ENCODE peak calls at places on chromosomes 3 and 15, in eight cellular contexts. N is IMR-90, G is body of pancreas, O is tibial nerve, L is heart left ventricle, H is stomach, K is spleen, X is cardiac muscle cell. F is an unnamed sample. For H3K9me3, the result is how much of the 10 kb centered on the place peaks cover.

GRCh38 chr3:156675744-156676466 is 1.5 kb downstream of the TIPARP start:
- DNase-seq in G (peak), X (peak), N (peak), L (no peak), O (peak), H (peak), K (no peak), F (no peak)

GRCh38 chr15:90184119-90184785 is 16.9 kb upstream of the SEMA4B start:
- DNase-seq in G (peak), L (peak), N (no peak), O (peak), K (peak), H (peak), X (peak), F (no peak)

GRCh38 chr15:52114656-52115055 is 2.1 kb upstream of the BCL2L10 start:
- DNase-seq in K (no peak), N (no peak), X (no peak), H (no peak), L (no peak), G (no peak), O (no peak), F (no peak)

GRCh38 chr3:50273689-50274065 is 4.7 kb downstream of the SEMA3B start:
- DNase-seq in K (no peak), O (no peak), G (no peak), N (no peak), L (no peak), H (no peak), X (no peak), F (no peak)

GRCh38 chr3:71258116-71258515 is 325.4 kb downstream of the FOXP1 start:
- DNase-seq in N (peak), X (peak), O (no peak), H (no peak), L (no peak), K (no peak), G (no peak), F (no peak)

GRCh38 chr15:85614059-85614458 is 180.7 kb downstream of the KLHL25 start:
- DNase-seq in K (no peak), O (no peak), H (no peak), X (peak), L (no peak), G (no peak), N (no peak), F (no peak)

GRCh38 chr3:86673981-86674380 is 317.0 kb downstream of the VGLL3 start:
- DNase-seq in L (no peak), N (no peak), K (no peak), O (no peak), G (no peak), X (no peak), H (no peak), F (no peak)

GRCh38 chr3:89560546-89560945 is 453.1 kb downstream of the EPHA3 start:
- DNase-seq in H (no peak), N (peak), O (no peak), G (no peak), K (no peak), L (no peak), X (peak), F (no peak)

GRCh38 chr3:94132777-94133176 is 69.9 kb downstream of the NSUN3 start:
- DNase-seq in L (no peak), X (no peak), G (no peak), H (no peak), N (no peak), K (no peak), O (no peak), F (no peak)

GRCh38 chr3:23948761-23949160 is 3.7 kb downstream of the NR1D2 start:
- DNase-seq in N (peak), X (peak), O (no peak), G (no peak), K (no peak), L (no peak), H (no peak), F (no peak)

GRCh38 chr3:108312656-108313055 is 16.3 kb downstream of the HHLA2 start:
- DNase-seq in K (no peak), O (no peak), L (no peak), G (no peak), N (peak), X (peak), H (no peak), F (no peak)

GRCh38 chr15:92365816-92366215 is 27.9 kb upstream of the ST8SIA2 start:
- DNase-seq in K (no peak), N (no peak), O (no peak), L (no peak), H (no peak), X (no peak), G (no peak), F (no peak)

GRCh38 chr3:21356402-21356801 is 394.6 kb downstream of the ZNF385D start:
- DNase-seq in N (peak), X (no peak), L (no peak), O (no peak), K (no peak), H (no peak), G (no peak), F (no peak)
- H3K9me3 ChIP-seq in N (under half), X (under half), L (under half), O (under half), K (under half), H (under half), G (under half), F (under half)

GRCh38 chr15:67828379-67828968 is 3.2 kb downstream of the SKOR1 start:
- DNase-seq in N (no peak), G (no peak), K (peak), O (no peak), L (no peak), X (no peak), H (no peak), F (no peak)
- H3K9me3 ChIP-seq in N (under half), G (under half), K (under half), O (under half), L (under half), X (under half), H (under half), F (under half)

GRCh38 chr3:46917257-46917656 is 39.7 kb downstream of the PTH1R start:
- DNase-seq in N (no peak), L (peak), G (peak), X (no peak), H (no peak), O (no peak), K (peak), F (no peak)
- H3K9me3 ChIP-seq in N (under half), L (under half), G (under half), X (under half), H (under half), O (under half), K (under half), F (under half)

GRCh38 chr3:171775943-171776342 is 34.3 kb downstream of the PLD1 start:
- DNase-seq in L (no peak), H (no peak), G (no peak), X (no peak), K (no peak), N (no peak), O (no peak), F (no peak)

GRCh38 chr3:171770689-171771620 is 39.3 kb downstream of the PLD1 start:
- DNase-seq in X (peak), H (peak), G (peak), N (peak), O (no peak), L (no peak), K (no peak), F (no peak)

GRCh38 chr3:171774516-171774915 is 35.8 kb downstream of the PLD1 start:
- DNase-seq in N (no peak), L (no peak), O (no peak), H (no peak), K (no peak), X (no peak), G (no peak), F (no peak)

GRCh38 chr3:171776411-171776810 is 33.9 kb downstream of the PLD1 start:
- DNase-seq in K (no peak), X (no peak), L (no peak), H (no peak), G (no peak), N (no peak), O (no peak), F (no peak)

GRCh38 chr3:171772427-171773056 is 37.7 kb downstream of the PLD1 start:
- DNase-seq in O (peak), N (peak), L (no peak), K (no peak), X (peak), G (peak), H (peak), F (no peak)
- H3K9me3 ChIP-seq in O (under half), N (under half), L (under half), K (under half), X (under half), G (under half), H (under half), F (under half)

DNA sequence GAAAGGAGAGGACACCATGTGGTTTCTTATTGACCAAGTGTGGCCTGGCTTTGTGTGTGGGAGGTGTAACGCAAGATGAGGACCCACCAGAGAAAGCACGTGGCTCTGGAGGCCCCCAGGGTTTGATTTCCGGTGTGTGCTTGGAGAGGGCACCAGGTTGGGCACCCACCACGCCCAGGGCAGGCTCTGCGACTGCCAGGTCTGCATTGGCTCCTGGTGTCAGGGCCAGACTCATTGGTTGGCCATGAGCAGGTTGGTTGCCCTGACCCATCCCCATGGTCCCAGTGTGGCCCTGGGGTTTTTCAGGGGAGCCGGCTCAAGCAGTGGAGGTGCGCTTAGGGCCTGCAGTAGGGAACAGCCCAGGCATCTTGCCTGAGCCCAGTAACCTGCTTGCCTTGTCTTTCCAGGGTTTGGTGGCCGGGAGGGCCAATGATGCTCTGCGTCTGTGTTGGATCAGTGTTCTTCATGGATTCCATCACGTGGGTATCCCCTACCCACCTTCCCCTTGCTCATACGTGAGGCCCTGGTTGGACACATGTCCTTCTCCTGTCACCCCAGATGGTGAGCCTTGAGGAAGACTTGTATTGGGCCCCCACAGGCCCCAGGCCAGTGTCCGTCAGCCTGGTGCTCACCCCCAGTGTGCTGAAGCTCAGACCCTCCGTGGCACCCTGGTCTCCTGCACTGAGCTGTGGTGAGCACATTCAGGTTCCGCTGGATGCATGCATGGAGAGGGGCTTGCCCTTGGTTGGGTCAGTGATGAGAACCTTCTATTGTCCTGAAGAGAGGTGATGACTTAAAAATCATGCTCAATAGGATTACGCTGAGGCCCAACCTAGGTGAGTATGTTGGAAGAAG is 193.9 kb downstream of the UBE3A start:
- DNase-seq in G (peak), H (peak), O (no peak), N (no peak), L (peak), X (no peak), K (peak), F (peak)
- H3K9me3 ChIP-seq in G (under half), H (under half), O (under half), N (half or more), L (under half), X (under half), K (half or more), F (under half)

DNA sequence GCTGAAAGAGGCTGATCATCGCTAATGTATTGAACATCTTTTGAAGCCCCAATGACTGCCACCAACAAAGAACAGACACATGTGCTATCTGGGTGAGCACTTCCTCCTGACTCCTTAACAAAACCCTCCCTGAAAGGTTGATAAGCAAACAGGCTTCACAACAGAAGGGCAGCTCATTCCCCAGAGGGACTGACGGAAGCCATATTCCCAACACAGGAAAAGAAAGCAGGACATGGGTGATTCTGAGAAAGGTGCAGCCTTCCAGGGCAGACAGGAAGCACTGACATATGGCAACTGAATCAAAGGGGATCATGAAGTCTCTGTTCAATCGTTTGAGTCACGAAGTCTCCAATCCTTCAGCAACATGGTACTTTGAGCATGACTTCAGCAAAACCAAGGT is 929.0 kb downstream of the MCTP2 start:
- DNase-seq in X (no peak), G (no peak), H (no peak), L (no peak), O (no peak), K (no peak), N (no peak), F (no peak)
- H3K9me3 ChIP-seq in X (under half), G (under half), H (under half), L (under half), O (under half), K (under half), N (under half), F (under half)

GRCh38 chr15:25497934-25498333 is 59.1 kb upstream of the UBE3A start:
- DNase-seq in N (no peak), K (no peak), H (no peak), O (no peak), X (no peak), L (no peak), G (no peak), F (no peak)

DNA sequence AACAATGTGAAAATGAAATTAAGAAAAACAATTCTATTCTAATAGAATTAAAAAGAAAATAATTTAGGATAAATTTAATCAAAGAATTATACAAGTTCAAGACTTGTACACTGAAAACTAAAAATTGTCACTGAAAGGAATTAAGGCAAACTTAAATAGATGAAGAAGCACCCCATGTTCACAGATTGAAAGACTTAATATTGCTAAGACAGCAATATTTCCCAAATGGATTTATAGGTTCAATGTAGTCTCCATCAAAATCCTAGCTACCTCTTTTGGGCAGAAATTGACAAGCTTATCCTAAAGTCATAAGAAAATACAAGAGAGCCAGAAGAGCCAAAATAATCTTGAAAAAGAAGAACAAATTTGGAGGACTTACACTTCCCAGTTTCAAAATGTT is 53.5 kb upstream of the UBE3A start:
- DNase-seq in N (no peak), O (no peak), K (no peak), G (no peak), X (no peak), L (no peak), H (no peak), F (no peak)
- H3K9me3 ChIP-seq in N (under half), O (under half), K (half or more), G (under half), X (under half), L (under half), H (under half), F (under half)

GRCh38 chr3:449711-450110 is 253.1 kb downstream of the CHL1 start:
- DNase-seq in K (no peak), G (no peak), L (no peak), X (no peak), N (no peak), O (no peak), H (no peak), F (no peak)
- H3K9me3 ChIP-seq in K (under half), G (under half), L (under half), X (under half), N (under half), O (under half), H (under half), F (under half)